ENCODE peak calls at places on chromosomes 6 and 20, in five cellular contexts. One of them, this sample, is unnamed.

GRCh38 chr20:45892828-45893500 is 1.8 kb downstream of the CTSA start:
- DNase-seq in WERI-Rb-1: no peak
- DNase-seq in right atrium auricular region: no peak
- DNase-seq in left ventricle myocardium inferior: no peak
- DNase-seq in astrocyte of the spinal cord: no peak
- DNase-seq in this sample: no peak

GRCh38 chr6:32825966-32826365 is 9.2 kb upstream of the HLA-DOB start:
- DNase-seq in astrocyte of the spinal cord: peak
- DNase-seq in right atrium auricular region: no peak
- DNase-seq in WERI-Rb-1: no peak
- DNase-seq in left ventricle myocardium inferior: no peak
- DNase-seq in this sample: no peak

GRCh38 chr6:144351338-144351737 is 66.2 kb downstream of the UTRN start:
- DNase-seq in WERI-Rb-1: no peak
- DNase-seq in left ventricle myocardium inferior: no peak
- DNase-seq in right atrium auricular region: no peak
- DNase-seq in astrocyte of the spinal cord: no peak
- DNase-seq in this sample: no peak

GRCh38 chr20:49344975-49345374 is 67.1 kb upstream of the ZNFX1 start:
- DNase-seq in WERI-Rb-1: no peak
- DNase-seq in left ventricle myocardium inferior: peak
- DNase-seq in astrocyte of the spinal cord: peak
- DNase-seq in right atrium auricular region: peak
- DNase-seq in this sample: peak

GRCh38 chr6:163536770-163537169 is 122.3 kb downstream of the QKI start:
- DNase-seq in left ventricle myocardium inferior: no peak
- DNase-seq in right atrium auricular region: no peak
- DNase-seq in WERI-Rb-1: no peak
- DNase-seq in astrocyte of the spinal cord: peak
- DNase-seq in this sample: no peak

GRCh38 chr6:68059894-68060293 is 575.2 kb upstream of the ADGRB3 start:
- DNase-seq in left ventricle myocardium inferior: no peak
- DNase-seq in WERI-Rb-1: no peak
- DNase-seq in right atrium auricular region: no peak
- DNase-seq in astrocyte of the spinal cord: peak
- DNase-seq in this sample: no peak

GRCh38 chr6:136780972-136781371 is 11.3 kb downstream of the MAP3K5 start:
- DNase-seq in left ventricle myocardium inferior: no peak
- DNase-seq in WERI-Rb-1: no peak
- DNase-seq in right atrium auricular region: no peak
- DNase-seq in astrocyte of the spinal cord: no peak
- DNase-seq in this sample: no peak

GRCh38 chr20:40769677-40770285 is 80.7 kb upstream of the MAFB start:
- DNase-seq in WERI-Rb-1: no peak
- DNase-seq in astrocyte of the spinal cord: no peak
- DNase-seq in right atrium auricular region: no peak
- DNase-seq in left ventricle myocardium inferior: no peak
- DNase-seq in this sample: no peak

GRCh38 chr20:58706150-58706892 is 13.7 kb downstream of the NPEPL1 start:
- DNase-seq in astrocyte of the spinal cord: no peak
- DNase-seq in right atrium auricular region: peak
- DNase-seq in left ventricle myocardium inferior: no peak
- DNase-seq in WERI-Rb-1: no peak
- DNase-seq in this sample: no peak

GRCh38 chr6:167116109-167116837 is 6.6 kb upstream of the CCR6 start:
- DNase-seq in WERI-Rb-1: no peak
- DNase-seq in astrocyte of the spinal cord: no peak
- DNase-seq in right atrium auricular region: no peak
- DNase-seq in left ventricle myocardium inferior: no peak
- DNase-seq in this sample: no peak

GRCh38 chr20:63176448-63177133 is 39.3 kb downstream of the YTHDF1 start:
- DNase-seq in left ventricle myocardium inferior: no peak
- DNase-seq in right atrium auricular region: no peak
- DNase-seq in WERI-Rb-1: no peak
- DNase-seq in astrocyte of the spinal cord: no peak
- DNase-seq in this sample: no peak

GRCh38 chr20:62602550-62602949 is 39.8 kb upstream of the SLCO4A1 start:
- DNase-seq in WERI-Rb-1: no peak
- DNase-seq in right atrium auricular region: no peak
- DNase-seq in astrocyte of the spinal cord: no peak
- DNase-seq in left ventricle myocardium inferior: peak
- DNase-seq in this sample: no peak

GRCh38 chr6:118551063-118551672 is 3.1 kb downstream of the PLN start:
- DNase-seq in WERI-Rb-1: no peak
- DNase-seq in left ventricle myocardium inferior: no peak
- DNase-seq in astrocyte of the spinal cord: peak
- DNase-seq in right atrium auricular region: no peak
- DNase-seq in this sample: no peak

GRCh38 chr20:59258103-59258705 is 42.2 kb upstream of the EDN3 start:
- DNase-seq in astrocyte of the spinal cord: no peak
- DNase-seq in left ventricle myocardium inferior: no peak
- DNase-seq in WERI-Rb-1: no peak
- DNase-seq in right atrium auricular region: no peak
- DNase-seq in this sample: no peak

GRCh38 chr6:68559716-68560115 is 75.4 kb upstream of the ADGRB3 start:
- DNase-seq in astrocyte of the spinal cord: peak
- DNase-seq in left ventricle myocardium inferior: no peak
- DNase-seq in WERI-Rb-1: peak
- DNase-seq in right atrium auricular region: no peak
- DNase-seq in this sample: no peak

DNA sequence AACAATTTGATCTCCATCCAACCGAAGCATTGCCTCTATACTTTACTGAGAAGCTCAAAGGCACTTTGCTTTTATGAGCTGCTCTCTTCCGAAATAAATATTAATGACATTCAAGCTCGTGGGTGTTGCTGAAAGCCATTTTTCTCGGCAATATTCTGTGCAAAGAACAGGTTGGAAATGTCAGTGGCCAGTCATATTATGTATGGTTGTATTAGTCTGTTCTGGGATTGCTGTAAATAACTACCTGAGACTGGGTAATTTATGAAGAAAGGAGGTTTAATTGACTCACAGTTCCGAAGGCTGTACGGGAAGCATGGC is 32.1 kb downstream of the TUBB2B start:
- DNase-seq in astrocyte of the spinal cord: no peak
- DNase-seq in WERI-Rb-1: no peak
- DNase-seq in left ventricle myocardium inferior: no peak
- DNase-seq in right atrium auricular region: no peak
- DNase-seq in this sample: no peak
- H3K4me3 ChIP-seq in astrocyte of the spinal cord: no peak
- H3K4me3 ChIP-seq in WERI-Rb-1: peak
- H3K4me3 ChIP-seq in left ventricle myocardium inferior: no peak
- H3K4me3 ChIP-seq in right atrium auricular region: no peak
- H3K4me3 ChIP-seq in this sample: no peak

GRCh38 chr6:110720066-110720465 is 95.2 kb downstream of the CDK19 start:
- DNase-seq in right atrium auricular region: no peak
- DNase-seq in astrocyte of the spinal cord: no peak
- DNase-seq in left ventricle myocardium inferior: no peak
- DNase-seq in WERI-Rb-1: no peak
- DNase-seq in this sample: no peak

GRCh38 chr6:110728501-110728900 is 86.8 kb downstream of the CDK19 start:
- DNase-seq in right atrium auricular region: no peak
- DNase-seq in left ventricle myocardium inferior: no peak
- DNase-seq in astrocyte of the spinal cord: no peak
- DNase-seq in WERI-Rb-1: no peak
- DNase-seq in this sample: no peak

DNA sequence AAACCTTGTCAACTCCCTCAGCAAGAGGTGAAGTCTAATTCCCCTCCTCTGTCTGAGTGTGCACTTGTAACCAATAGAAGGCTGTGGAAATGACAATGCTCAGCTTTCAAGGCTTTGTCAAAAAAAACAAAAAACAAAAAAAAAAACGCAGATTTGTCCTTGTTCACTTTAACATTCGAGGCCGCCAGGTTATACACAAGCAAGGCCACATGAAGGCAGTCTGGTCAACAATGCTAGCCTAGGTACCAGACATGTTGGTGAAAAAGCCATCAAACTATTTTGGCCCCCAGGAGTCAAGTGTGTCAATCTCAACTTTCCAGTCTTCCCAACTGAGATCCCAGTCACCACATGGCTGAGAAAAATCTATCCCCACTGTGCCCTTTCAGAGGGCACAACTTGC is 92.3 kb downstream of the CDK19 start:
- DNase-seq in astrocyte of the spinal cord: no peak
- DNase-seq in left ventricle myocardium inferior: no peak
- DNase-seq in right atrium auricular region: no peak
- DNase-seq in WERI-Rb-1: no peak
- DNase-seq in this sample: no peak
- TF ChIP-seq CTCF in astrocyte of the spinal cord: no peak
- TF ChIP-seq CTCF in left ventricle myocardium inferior: no peak
- TF ChIP-seq CTCF in right atrium auricular region: no peak
- TF ChIP-seq CTCF in WERI-Rb-1: no peak
- TF ChIP-seq CTCF in this sample: no peak

GRCh38 chr6:64255000-64255399 is 619.4 kb downstream of the PHF3 start:
- DNase-seq in astrocyte of the spinal cord: no peak
- DNase-seq in right atrium auricular region: no peak
- DNase-seq in WERI-Rb-1: no peak
- DNase-seq in left ventricle myocardium inferior: no peak
- DNase-seq in this sample: no peak
- H3K4me3 ChIP-seq in astrocyte of the spinal cord: no peak
- H3K4me3 ChIP-seq in right atrium auricular region: no peak
- H3K4me3 ChIP-seq in WERI-Rb-1: no peak
- H3K4me3 ChIP-seq in left ventricle myocardium inferior: no peak
- H3K4me3 ChIP-seq in this sample: no peak

DNA sequence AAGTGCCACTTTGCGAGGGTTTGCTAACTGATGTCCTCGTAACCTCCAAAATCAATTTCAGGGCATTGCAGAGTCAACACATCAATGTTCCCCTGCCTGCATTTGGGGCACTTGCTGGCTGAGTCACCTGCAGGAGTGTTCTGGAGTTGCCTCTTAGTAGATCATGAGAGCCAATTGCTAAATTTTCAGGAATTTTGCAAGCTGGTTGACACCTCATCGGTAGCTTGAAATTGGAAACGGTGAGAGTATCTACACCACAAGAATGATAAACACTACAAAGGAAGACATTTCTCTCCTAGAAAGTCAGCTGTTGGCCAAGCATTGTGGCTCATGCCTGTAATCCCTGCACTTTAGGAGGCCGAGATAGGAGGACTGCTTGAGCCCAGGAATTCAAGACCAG is 10.8 kb upstream of the BFSP1 start:
- DNase-seq in left ventricle myocardium inferior: no peak
- DNase-seq in astrocyte of the spinal cord: peak
- DNase-seq in WERI-Rb-1: no peak
- DNase-seq in right atrium auricular region: no peak
- DNase-seq in this sample: no peak
- TF ChIP-seq CTCF in left ventricle myocardium inferior: no peak
- TF ChIP-seq CTCF in astrocyte of the spinal cord: no peak
- TF ChIP-seq CTCF in WERI-Rb-1: no peak
- TF ChIP-seq CTCF in right atrium auricular region: no peak
- TF ChIP-seq CTCF in this sample: no peak

DNA sequence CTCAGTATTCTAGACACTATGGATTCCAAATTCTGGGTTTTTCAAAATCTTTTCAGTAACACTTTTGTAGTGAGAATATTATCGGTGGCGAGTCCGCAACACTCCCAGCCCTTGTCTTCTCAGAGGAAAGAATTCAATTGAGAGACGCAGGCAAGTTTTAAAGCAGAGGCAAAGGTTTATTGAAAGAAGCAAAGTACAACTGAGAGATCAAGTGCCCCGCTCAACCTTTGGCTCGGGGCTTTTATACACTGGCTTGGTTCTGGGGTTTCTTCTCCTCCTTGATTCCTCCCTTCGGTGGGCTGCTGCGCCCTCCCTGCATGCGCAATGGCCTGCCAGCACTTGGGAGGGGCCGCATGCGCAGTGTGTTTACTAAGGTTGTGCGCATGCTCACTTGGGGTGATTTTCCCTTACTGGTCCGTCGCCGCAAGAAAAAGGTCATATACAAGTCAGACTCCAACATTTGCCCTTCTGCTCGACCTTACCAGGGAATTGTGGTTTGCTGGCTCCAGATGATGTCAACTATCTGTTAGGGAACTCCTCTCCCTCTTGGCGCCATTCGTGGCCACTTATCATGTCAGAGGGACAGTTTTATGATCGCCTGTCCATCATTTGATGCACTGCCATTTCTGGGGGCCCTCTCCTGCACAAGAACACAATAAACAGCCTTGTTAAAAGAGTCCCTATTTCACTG is 3.0 kb upstream of the LBP start:
- DNase-seq in right atrium auricular region: no peak
- DNase-seq in left ventricle myocardium inferior: no peak
- DNase-seq in astrocyte of the spinal cord: peak
- DNase-seq in WERI-Rb-1: no peak
- DNase-seq in this sample: no peak
- H3K4me3 ChIP-seq in right atrium auricular region: no peak
- H3K4me3 ChIP-seq in left ventricle myocardium inferior: no peak
- H3K4me3 ChIP-seq in astrocyte of the spinal cord: no peak
- H3K4me3 ChIP-seq in WERI-Rb-1: no peak
- H3K4me3 ChIP-seq in this sample: no peak

GRCh38 chr6:146879406-146880117 is 280.8 kb downstream of the ADGB start:
- DNase-seq in right atrium auricular region: no peak
- DNase-seq in astrocyte of the spinal cord: no peak
- DNase-seq in WERI-Rb-1: no peak
- DNase-seq in left ventricle myocardium inferior: no peak
- DNase-seq in this sample: no peak
- TF ChIP-seq CTCF in right atrium auricular region: no peak
- TF ChIP-seq CTCF in astrocyte of the spinal cord: no peak
- TF ChIP-seq CTCF in WERI-Rb-1: no peak
- TF ChIP-seq CTCF in left ventricle myocardium inferior: no peak
- TF ChIP-seq CTCF in this sample: no peak

DNA sequence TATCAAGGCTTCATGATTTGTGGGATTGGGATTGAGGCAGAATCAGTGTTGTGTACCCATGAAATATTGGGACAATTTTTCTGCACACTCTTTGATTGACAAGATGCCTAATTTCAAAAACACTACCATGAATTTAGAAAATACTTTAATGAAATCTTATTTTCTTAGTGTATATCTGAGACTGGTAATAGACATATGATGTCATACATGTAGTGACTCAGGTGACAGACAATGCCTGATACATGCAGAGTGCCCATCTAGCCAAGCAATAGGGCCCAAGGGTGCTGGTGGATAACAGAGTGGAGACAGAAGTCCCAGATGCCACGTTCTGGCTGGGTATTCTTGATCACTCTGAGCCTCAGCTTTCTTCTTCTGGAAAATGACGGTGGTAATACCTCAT is 279.6 kb upstream of the ARID1B start:
- DNase-seq in right atrium auricular region: no peak
- DNase-seq in astrocyte of the spinal cord: no peak
- DNase-seq in left ventricle myocardium inferior: no peak
- DNase-seq in WERI-Rb-1: no peak
- DNase-seq in this sample: no peak
- H3K4me3 ChIP-seq in right atrium auricular region: no peak
- H3K4me3 ChIP-seq in astrocyte of the spinal cord: no peak
- H3K4me3 ChIP-seq in left ventricle myocardium inferior: no peak
- H3K4me3 ChIP-seq in WERI-Rb-1: no peak
- H3K4me3 ChIP-seq in this sample: no peak

DNA sequence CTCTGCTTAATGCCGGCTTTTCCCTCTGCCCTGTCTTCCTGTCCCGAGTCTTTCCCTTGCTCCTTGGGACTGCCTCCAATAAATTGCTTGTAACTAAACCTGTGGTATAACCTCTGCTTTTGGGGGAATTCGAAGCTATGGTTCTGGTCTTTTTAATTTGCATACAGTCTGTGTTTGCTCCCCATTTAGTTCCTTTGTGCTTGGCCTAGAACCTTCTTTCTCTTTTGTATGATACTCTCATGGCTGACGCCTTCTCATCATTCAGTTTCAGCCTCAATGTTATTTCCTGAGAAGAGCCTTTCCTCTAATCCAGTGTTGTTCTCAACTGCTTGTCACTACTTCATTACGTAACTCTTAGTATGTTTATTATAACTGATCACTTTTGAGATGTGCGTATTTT is 248.0 kb downstream of the PHF3 start:
- DNase-seq in right atrium auricular region: no peak
- DNase-seq in astrocyte of the spinal cord: no peak
- DNase-seq in left ventricle myocardium inferior: no peak
- DNase-seq in WERI-Rb-1: no peak
- DNase-seq in this sample: no peak
- TF ChIP-seq CTCF in right atrium auricular region: no peak
- TF ChIP-seq CTCF in astrocyte of the spinal cord: no peak
- TF ChIP-seq CTCF in left ventricle myocardium inferior: no peak
- TF ChIP-seq CTCF in WERI-Rb-1: no peak
- TF ChIP-seq CTCF in this sample: no peak

This sample was measured in kidney epithelial cell.